ENCODE peak calls at places on chromosomes 4 and X, in eight cellular contexts. T is prostate gland, G is upper lobe of right lung, A is SK-N-SH, P is mammary epithelial cell, J is fibroblast of lung, O is heart right ventricle, E is lower lobe of right lung. I is an unnamed sample.

GRCh38 chrX:49761481-49761880 is 65.7 kb upstream of the PAGE1 start:
- DNase-seq in T (no peak), G (no peak), A (no peak), P (no peak), J (no peak), O (no peak), E (no peak), I (no peak)

GRCh38 chr4:74632634-74633033 is 161.7 kb downstream of the BTC start:
- DNase-seq in T (peak; percentile 5), G (no peak), A (no peak), P (peak; percentile 99), J (peak; percentile 98), O (peak; percentile 9), E (peak; percentile 36), I (no peak)

GRCh38 chr4:185881427-185881826 is 69.4 kb upstream of the SORBS2 start:
- DNase-seq in T (no peak), G (no peak), A (no peak), P (no peak), J (no peak), O (no peak), E (no peak), I (no peak)

GRCh38 chrX:102599950-102600579 is 750 bp downstream of the ARMCX5 start:
- DNase-seq in T (no peak), G (no peak), A (no peak), P (peak; percentile 10), J (peak; percentile 48), O (no peak), E (no peak), I (no peak)

GRCh38 chrX:150212672-150213480 is 150.2 kb upstream of the MAMLD1 start:
- DNase-seq in T (peak; percentile 30), G (no peak), A (no peak), P (no peak), J (no peak), O (peak; percentile 54), E (no peak), I (no peak)

GRCh38 chrX:19679787-19680186 is 164.5 kb upstream of the MAP3K15 start:
- DNase-seq in T (no peak), G (no peak), A (no peak), P (no peak), J (no peak), O (no peak), E (no peak), I (no peak)

GRCh38 chr4:74950200-74950599 is 17.3 kb downstream of the PARM1 start:
- DNase-seq in T (no peak), G (no peak), A (no peak), P (no peak), J (no peak), O (no peak), E (no peak), I (no peak)

GRCh38 chr4:41363384-41363981 is 106.8 kb downstream of the UCHL1 start:
- DNase-seq in T (peak; percentile 50), G (no peak), A (no peak), P (no peak), J (peak; percentile 80), O (peak; percentile 66), E (no peak), I (peak; percentile 76)

GRCh38 chr4:53309321-53310020 is 56.4 kb downstream of the SCFD2 start:
- DNase-seq in T (no peak), G (no peak), A (no peak), P (no peak), J (no peak), O (no peak), E (no peak), I (no peak)

GRCh38 chr4:105306158-105306781 is 159.6 kb downstream of the TET2 start:
- DNase-seq in T (no peak), G (peak; percentile 58), A (no peak), P (peak; percentile 53), J (peak; percentile 13), O (no peak), E (no peak), I (no peak)

GRCh38 chr4:83516042-83516772 is 19.7 kb upstream of the GPAT3 start:
- DNase-seq in T (no peak), G (no peak), A (no peak), P (peak; percentile 93), J (peak; percentile 91), O (no peak), E (no peak), I (no peak)

GRCh38 chr4:5489260-5489659 is 219.1 kb downstream of the EVC2 start:
- DNase-seq in T (no peak), G (no peak), A (no peak), P (no peak), J (no peak), O (no peak), E (no peak), I (no peak)

GRCh38 chr4:6179362-6179761 is 21.0 kb downstream of the JAKMIP1 start:
- DNase-seq in T (no peak), G (no peak), A (no peak), P (no peak), J (no peak), O (no peak), E (no peak), I (no peak)

GRCh38 chrX:104370089-104370488 is 115.4 kb upstream of the ESX1 start:
- DNase-seq in T (peak; percentile 51), G (no peak), A (peak; percentile 4), P (peak; percentile 63), J (no peak), O (no peak), E (no peak), I (peak; percentile 1)

GRCh38 chrX:11105080-11105479 is 6.1 kb upstream of the HCCS start:
- DNase-seq in T (no peak), G (no peak), A (no peak), P (peak; percentile 64), J (peak; percentile 69), O (no peak), E (no peak), I (no peak)

GRCh38 chr4:177671845-177672244 is 229.6 kb upstream of the AGA start:
- DNase-seq in T (no peak), G (no peak), A (no peak), P (no peak), J (no peak), O (no peak), E (no peak), I (no peak)

GRCh38 chr4:177671387-177671786 is 229.2 kb upstream of the AGA start:
- DNase-seq in T (no peak), G (no peak), A (no peak), P (no peak), J (no peak), O (no peak), E (no peak), I (no peak)

GRCh38 chr4:177667687-177668086 is 225.4 kb upstream of the AGA start:
- DNase-seq in T (no peak), G (no peak), A (no peak), P (peak; percentile 4), J (no peak), O (no peak), E (no peak), I (no peak)
- TF ChIP-seq CTCF in T (no peak), G (no peak), A (peak; percentile 80), P (peak; percentile 23), J (peak; percentile 44), O (peak; percentile 26), E (no peak), I (no peak)

DNA sequence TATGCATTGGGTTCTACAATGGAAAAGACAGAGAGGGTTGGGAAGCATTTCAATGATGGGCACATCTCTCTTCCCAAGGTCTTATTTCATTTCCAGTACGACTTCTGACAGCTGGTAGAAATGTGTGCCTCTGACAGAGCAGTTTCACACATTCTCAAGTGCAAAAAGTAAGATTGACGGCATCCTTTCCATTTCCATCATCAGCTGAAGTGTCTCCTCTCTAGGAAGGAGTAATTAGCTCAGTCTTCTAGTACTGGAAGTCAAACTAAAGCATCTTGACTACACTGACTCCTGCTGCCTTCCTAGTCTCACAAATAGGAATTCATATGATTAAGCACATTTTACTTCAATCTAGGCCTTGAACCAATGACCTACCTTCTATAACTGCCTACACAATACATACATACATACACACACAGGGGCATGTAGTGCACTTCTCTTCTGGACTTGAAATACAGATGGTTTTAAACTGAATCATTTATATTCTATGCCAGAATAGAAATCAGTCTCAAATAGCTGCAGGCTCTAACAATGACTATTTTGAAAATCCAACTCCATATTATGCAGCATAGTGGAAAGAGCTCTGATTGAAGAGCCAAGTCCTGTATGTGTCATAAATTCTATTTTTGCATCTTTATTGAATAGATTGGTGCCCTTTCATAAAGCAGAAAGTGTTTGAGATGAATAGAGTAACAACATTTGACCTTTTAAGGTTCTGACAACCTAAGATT is 473.4 kb downstream of the INPP4B start:
- DNase-seq in T (no peak), G (no peak), A (no peak), P (no peak), J (peak; percentile 34), O (no peak), E (no peak), I (no peak)
- H3K27ac ChIP-seq in T (no peak overlapping the region), G (no peak overlapping the region), A (no peak overlapping the region), P (peak overlapping the region; percentile 11), J (no peak overlapping the region), O (peak overlapping the region; percentile 20), E (no peak overlapping the region), I (peak overlapping the region; percentile 11)

GRCh38 chr4:95204267-95204835 is 344.4 kb downstream of the UNC5C start:
- DNase-seq in T (no peak), G (no peak), A (no peak), P (no peak), J (peak; percentile 72), O (no peak), E (no peak), I (no peak)

GRCh38 chr4:95209942-95210341 is 338.8 kb downstream of the UNC5C start:
- DNase-seq in T (no peak), G (no peak), A (no peak), P (no peak), J (no peak), O (no peak), E (no peak), I (no peak)

DNA sequence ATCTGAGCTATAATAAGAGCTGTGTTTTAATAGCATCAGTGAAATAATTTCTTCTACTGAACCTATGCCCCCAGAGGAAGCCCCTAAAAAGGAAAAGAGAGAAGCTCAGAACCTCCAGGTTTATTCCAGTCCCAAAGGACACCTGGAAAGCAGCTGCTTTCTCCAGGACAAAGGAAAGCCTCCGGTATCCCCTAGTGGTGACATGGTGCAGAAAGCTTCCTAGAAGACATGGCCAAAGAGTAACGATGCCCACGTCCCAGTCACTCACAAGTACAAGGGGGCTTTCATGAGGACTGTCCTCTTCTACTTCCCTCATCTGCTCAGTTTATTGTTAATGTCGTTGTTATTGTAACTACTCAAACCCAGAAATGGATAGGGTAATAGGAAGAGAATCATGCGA is 343.9 kb downstream of the UNC5C start:
- DNase-seq in T (no peak), G (no peak), A (no peak), P (peak; percentile 3), J (peak; percentile 29), O (no peak), E (no peak), I (no peak)
- TF ChIP-seq CTCF in T (no peak), G (no peak), A (peak; percentile 33), P (peak; percentile 10), J (peak; percentile 9), O (peak; percentile 11), E (no peak), I (no peak)

DNA sequence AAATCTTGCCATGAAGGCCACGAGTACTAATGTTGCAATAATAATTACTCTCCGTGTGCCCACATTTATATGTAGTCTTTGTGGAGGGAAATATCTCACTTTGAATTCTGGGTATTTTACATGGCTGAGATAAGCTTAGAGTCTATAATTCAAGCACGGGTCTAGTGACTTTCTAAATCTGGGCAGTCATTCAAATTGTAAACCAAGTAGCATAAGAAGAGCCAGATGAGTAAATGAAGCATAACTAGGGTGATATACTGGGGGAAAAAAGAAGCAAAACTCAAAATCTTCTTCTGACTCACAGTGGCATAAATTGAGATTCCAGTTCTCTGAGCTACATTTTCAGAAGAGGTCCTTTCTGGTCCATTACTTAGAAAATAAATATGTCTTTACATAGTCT is 53.0 kb downstream of the MAPK10 start:
- DNase-seq in T (no peak), G (no peak), A (no peak), P (no peak), J (peak; percentile 87), O (no peak), E (no peak), I (no peak)
- H3K27ac ChIP-seq in T (no peak overlapping the region), G (no peak overlapping the region), A (peak overlapping the region; percentile 77), P (no peak overlapping the region), J (no peak overlapping the region), O (no peak overlapping the region), E (no peak overlapping the region), I (peak overlapping the region; percentile 24)